ENCODE peak calls at places on chromosomes 13 and 19, in seven cellular contexts. V is HCT116; S is adipocyte; Z is mammary epithelial cell; O is CD8-positive, alpha-beta memory T cell; B is IMR-90; T is psoas muscle. P is an unnamed sample.

GRCh38 chr19:14114854-14115253 is 2.7 kb downstream of the PRKACA start:
- DNase-seq in V (no peak), S (peak), Z (no peak), O (peak), B (no peak), T (peak), P (peak)

GRCh38 chr13:112966776-112967175 is 2.2 kb upstream of the MCF2L start:
- DNase-seq in V (no peak), S (no peak), Z (no peak), O (no peak), B (no peak), T (no peak), P (no peak)

GRCh38 chr13:31101511-31102170 is 60.1 kb downstream of the HSPH1 start:
- DNase-seq in V (no peak), S (no peak), Z (no peak), O (no peak), B (no peak), T (no peak), P (no peak)

GRCh38 chr19:3573162-3573857 is 566 bp downstream of the HMG20B start:
- DNase-seq in V (no peak), S (peak), Z (no peak), O (no peak), B (no peak), T (peak), P (peak)

GRCh38 chr13:30806784-30807183 is 71.4 kb downstream of the ALOX5AP start:
- DNase-seq in V (no peak), S (peak), Z (peak), O (no peak), B (peak), T (no peak), P (peak)

GRCh38 chr13:112783946-112784500 is 94.2 kb downstream of the ATP11A start:
- DNase-seq in V (no peak), S (no peak), Z (no peak), O (no peak), B (no peak), T (no peak), P (no peak)

GRCh38 chr13:108433976-108434375 is 164.5 kb downstream of the TNFSF13B start:
- DNase-seq in V (no peak), S (no peak), Z (peak), O (no peak), B (no peak), T (no peak), P (no peak)

GRCh38 chr19:16611121-16611520 is 16.9 kb downstream of the MED26 start:
- DNase-seq in V (no peak), S (no peak), Z (no peak), O (no peak), B (no peak), T (no peak), P (no peak)

GRCh38 chr19:2600914-2601870 is 101.3 kb downstream of the GNG7 start:
- DNase-seq in V (no peak), S (no peak), Z (no peak), O (no peak), B (no peak), T (no peak), P (no peak)

GRCh38 chr19:49861541-49862410 is 5.6 kb downstream of the PNKP start:
- DNase-seq in V (no peak), S (no peak), Z (no peak), O (no peak), B (no peak), T (no peak), P (no peak)

GRCh38 chr13:94708971-94709614 is 3.3 kb downstream of the SOX21 start:
- DNase-seq in V (no peak), S (no peak), Z (no peak), O (no peak), B (no peak), T (no peak), P (no peak)

GRCh38 chr13:85261757-85262346 is 537.4 kb downstream of the SLITRK6 start:
- DNase-seq in V (no peak), S (peak), Z (no peak), O (no peak), B (peak), T (no peak), P (no peak)

GRCh38 chr19:12891553-12892021 is 627 bp downstream of the GCDH start:
- DNase-seq in V (no peak), S (no peak), Z (no peak), O (no peak), B (no peak), T (no peak), P (no peak)

GRCh38 chr19:49514151-49514550 is 1.7 kb downstream of the FCGRT start:
- DNase-seq in V (no peak), S (no peak), Z (no peak), O (no peak), B (no peak), T (no peak), P (no peak)

GRCh38 chr13:114115191-114115671 is 17.2 kb downstream of the RASA3 start:
- DNase-seq in V (no peak), S (no peak), Z (peak), O (no peak), B (peak), T (peak), P (peak)

GRCh38 chr13:98285852-98286594 is 109.0 kb upstream of the RNF113B start:
- DNase-seq in V (no peak), S (no peak), Z (no peak), O (no peak), B (no peak), T (no peak), P (no peak)

GRCh38 chr13:44298314-44298713 is 75.3 kb upstream of the SERP2 start:
- DNase-seq in V (no peak), S (no peak), Z (no peak), O (no peak), B (peak), T (no peak), P (peak)

GRCh38 chr13:72489751-72490150 is 237.7 kb downstream of the MZT1 start:
- DNase-seq in V (no peak), S (no peak), Z (no peak), O (no peak), B (no peak), T (no peak), P (no peak)

GRCh38 chr19:33098023-33098652 is 17.2 kb downstream of the GPATCH1 start:
- DNase-seq in V (no peak), S (no peak), Z (peak), O (no peak), B (no peak), T (no peak), P (no peak)

GRCh38 chr19:51123381-51124186 is 1.1 kb upstream of the SIGLEC9 start:
- DNase-seq in V (no peak), S (no peak), Z (no peak), O (peak), B (no peak), T (no peak), P (no peak)

GRCh38 chr13:33285420-33286124 is at the start of gene STARD13:
- DNase-seq in V (peak), S (peak), Z (peak), O (no peak), B (peak), T (peak), P (peak)

DNA sequence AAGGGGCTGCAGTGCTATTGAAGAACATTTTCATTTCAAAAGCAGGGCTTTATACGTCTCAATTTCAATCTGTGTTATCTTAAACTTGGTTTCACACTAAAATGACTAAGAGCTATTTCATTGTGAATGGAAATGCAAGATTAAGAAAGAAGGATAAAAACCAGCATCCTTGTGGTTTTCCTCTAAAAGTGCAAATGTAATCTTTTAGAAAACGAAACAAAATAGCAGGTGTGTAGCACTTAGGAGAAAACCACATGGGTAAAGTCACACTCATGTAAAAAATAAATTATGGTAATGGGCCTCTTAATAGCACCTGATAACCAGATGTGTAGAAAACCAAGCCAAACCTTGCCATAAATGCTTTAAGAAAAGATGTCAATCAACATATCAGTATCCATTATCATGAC is 397.8 kb downstream of the GPC6 start:
- DNase-seq in V (no peak), S (peak), Z (no peak), O (no peak), B (no peak), T (no peak), P (no peak)
- H3K4me3 ChIP-seq in V (no peak), S (no peak), Z (no peak), O (no peak), B (no peak), T (no peak), P (no peak)

GRCh38 chr13:20173121-20173746 is 12.4 kb upstream of the GJA3 start:
- DNase-seq in V (no peak), S (no peak), Z (no peak), O (no peak), B (peak), T (no peak), P (peak)

GRCh38 chr13:20175406-20175794 is 14.5 kb upstream of the GJA3 start:
- DNase-seq in V (no peak), S (no peak), Z (no peak), O (no peak), B (no peak), T (no peak), P (no peak)

GRCh38 chr13:20175907-20176652 is 15.2 kb upstream of the GJA3 start:
- DNase-seq in V (no peak), S (no peak), Z (no peak), O (no peak), B (no peak), T (no peak), P (no peak)

GRCh38 chr13:20177049-20177831 is 15.5 kb downstream of the GJB2 start:
- DNase-seq in V (no peak), S (no peak), Z (no peak), O (no peak), B (no peak), T (no peak), P (no peak)

DNA sequence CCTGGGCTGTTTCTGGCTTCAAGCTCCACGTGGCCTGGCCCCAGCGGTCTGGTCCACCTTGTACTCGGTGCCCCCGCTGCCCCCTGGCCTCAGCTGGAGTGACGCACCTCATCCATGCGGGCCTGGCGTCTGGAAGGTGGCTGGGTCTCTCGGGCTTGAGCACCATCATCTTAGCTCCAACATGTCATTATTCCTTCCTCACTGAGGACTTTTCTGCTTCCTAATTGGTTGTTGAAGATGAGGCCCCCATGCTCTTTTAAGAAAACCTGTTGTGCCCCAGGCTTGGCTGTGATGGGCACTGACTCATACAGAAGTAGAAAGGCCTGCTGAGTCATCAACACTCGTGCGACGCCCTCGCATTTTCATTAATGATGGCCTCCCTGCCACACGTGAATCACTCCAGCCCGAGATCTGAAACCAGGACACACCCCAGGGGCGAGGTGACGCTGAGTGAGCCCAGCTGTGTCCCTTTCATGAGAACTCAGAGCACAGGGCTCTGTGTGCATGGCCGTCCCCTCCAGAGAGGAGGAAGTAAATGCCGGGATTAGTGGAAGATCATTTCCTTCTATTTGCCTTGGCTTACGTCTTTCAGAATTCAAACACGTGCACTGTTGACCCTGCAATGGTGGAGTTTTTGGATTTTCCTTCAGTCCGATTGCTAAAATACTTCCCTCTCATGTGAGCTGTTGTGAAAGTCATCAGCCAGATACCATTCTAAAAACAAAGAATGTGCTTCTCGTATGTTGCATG is 14.0 kb upstream of the GJA3 start:
- DNase-seq in V (peak), S (peak), Z (peak), O (no peak), B (peak), T (peak), P (peak)
- H3K4me3 ChIP-seq in V (peak), S (peak), Z (no peak), O (no peak), B (no peak), T (no peak), P (peak)

DNA sequence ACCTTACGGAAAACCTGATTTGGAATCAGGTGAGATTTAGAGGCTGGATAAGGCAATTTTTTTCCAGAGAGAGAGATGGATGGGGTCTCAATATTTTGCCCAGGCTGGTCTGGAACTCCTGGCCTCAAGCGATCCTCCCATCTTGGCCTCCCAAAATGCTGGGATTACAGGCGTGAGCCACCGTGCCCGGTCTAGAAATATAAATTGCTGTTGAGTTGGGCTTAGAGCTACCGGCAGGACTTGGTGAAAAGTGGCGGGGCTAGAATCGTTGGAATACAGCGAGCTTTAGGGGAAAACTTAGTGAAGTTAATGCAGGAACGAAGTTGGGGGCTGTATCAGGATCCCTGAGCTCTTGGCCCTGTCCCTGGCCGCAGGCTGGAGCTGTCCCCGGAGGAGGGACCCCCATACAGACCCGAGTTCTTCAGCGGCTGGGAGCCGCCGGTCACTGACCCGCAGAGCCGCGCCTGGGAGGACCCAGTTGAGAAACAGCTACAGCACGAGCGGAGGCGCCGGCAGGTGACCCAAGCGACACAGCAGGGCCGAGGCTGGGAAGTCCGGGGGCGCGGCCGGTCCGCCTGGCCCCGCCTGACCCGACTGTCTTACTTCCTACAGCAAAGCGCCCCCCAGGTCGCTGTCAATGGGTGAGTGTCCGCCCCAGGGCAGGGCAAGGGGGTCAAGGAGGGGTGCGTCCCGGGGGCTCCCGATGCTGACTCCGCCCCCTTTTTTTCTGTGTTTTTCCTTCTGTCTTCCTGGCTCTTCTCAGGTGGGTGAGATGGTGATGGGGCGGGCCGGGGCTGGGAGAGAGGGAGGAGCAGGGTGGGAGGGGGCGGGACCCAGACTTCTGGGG is 7.6 kb downstream of the EPS8L1 start:
- DNase-seq in V (no peak), S (no peak), Z (no peak), O (no peak), B (no peak), T (no peak), P (no peak)
- H3K4me3 ChIP-seq in V (no peak), S (no peak), Z (no peak), O (no peak), B (no peak), T (no peak), P (no peak)

GRCh38 chr13:106299616-106300015 is 235.8 kb downstream of the EFNB2 start:
- DNase-seq in V (no peak), S (peak), Z (no peak), O (no peak), B (no peak), T (no peak), P (no peak)
- H3K4me3 ChIP-seq in V (no peak), S (no peak), Z (no peak), O (no peak), B (no peak), T (no peak), P (no peak)

DNA sequence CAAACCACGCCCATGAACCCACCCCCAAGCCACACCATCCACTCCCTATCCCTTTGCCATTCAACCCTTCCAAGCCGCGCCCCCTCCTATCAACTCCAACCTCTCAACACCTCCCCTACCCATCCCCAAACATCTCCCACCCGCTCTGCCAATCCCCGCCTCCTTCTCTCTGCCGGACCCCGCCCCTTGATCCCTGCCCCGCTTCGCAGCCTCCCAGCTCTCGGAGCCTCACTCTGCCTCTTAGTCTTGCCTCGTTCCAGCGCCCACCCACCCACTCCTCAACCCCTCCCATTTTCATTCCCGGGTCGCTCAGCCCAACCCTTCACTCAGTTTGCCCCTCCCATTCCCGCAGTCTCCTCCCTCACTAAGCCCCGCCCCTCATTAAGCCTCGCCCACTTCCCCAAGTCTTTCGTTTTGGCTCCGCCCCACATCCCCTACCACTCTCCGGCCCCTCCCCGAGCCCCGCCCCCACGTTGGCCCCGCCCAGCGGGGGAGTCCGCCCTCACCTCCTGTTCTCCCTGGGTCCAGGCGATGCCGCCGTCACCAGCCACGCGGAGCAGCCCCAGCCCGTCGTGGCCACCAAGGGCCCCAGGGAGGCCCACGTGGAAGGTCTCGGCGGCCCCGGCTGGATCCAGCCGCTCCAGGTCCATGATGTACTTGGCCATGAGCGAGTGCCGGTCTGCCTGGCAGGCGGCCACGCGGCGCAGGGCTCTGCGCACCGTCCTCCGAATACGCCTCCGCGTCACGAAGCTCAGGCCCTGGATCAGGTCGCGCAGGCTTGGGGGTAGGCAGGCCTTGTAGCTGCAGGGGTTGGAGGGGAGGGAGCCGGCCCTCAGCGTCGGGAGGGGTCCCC is 5.7 kb downstream of the JAK3 start:
- DNase-seq in V (peak), S (peak), Z (peak), O (no peak), B (peak), T (peak), P (peak)
- H3K4me3 ChIP-seq in V (peak), S (peak), Z (no peak), O (no peak), B (peak), T (peak), P (peak)

GRCh38 chr13:80235131-80235530 is 105.8 kb downstream of the SPRY2 start:
- DNase-seq in V (no peak), S (no peak), Z (no peak), O (no peak), B (no peak), T (no peak), P (peak)

GRCh38 chr13:80239116-80239515 is 101.8 kb downstream of the SPRY2 start:
- DNase-seq in V (no peak), S (no peak), Z (no peak), O (no peak), B (no peak), T (no peak), P (no peak)

GRCh38 chr13:80237646-80238045 is 103.3 kb downstream of the SPRY2 start:
- DNase-seq in V (no peak), S (peak), Z (no peak), O (no peak), B (peak), T (no peak), P (peak)

GRCh38 chr13:80239571-80240255 is 101.2 kb downstream of the SPRY2 start:
- DNase-seq in V (no peak), S (peak), Z (no peak), O (no peak), B (peak), T (no peak), P (no peak)

DNA sequence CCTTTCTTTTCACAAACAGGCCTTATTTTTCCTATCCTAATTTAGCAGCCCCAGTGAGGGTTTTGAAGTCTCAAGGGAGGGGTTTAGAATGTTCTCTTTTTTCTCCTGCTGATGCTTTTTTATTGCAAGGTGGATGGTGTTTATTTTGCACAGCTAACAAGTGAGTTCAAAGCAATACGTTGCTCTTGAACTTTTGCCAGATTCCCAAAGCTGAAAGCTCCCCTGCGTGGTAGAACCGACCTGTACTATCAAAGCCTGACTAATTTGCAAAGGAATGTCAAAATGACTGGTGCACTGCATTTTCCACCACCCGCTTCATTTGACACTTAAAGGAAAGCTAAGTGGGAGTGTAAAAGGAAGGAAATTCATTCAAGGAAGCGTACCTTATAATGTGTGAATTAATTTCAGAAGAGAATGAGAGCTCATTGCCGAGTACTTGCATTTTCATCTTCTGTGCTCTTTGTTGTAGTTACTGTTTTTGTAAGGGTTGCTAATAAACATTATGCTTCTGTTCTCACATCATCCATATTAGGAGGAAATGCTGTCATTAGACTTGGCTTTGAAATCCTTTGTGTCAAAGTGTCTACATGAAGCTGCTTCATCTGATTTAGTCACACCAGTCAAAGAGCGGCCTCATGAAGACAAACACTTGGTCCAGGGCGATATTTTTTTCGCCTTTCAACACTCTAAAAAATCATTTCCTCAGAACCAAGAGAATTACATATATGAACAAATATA is 105.2 kb downstream of the SPRY2 start:
- DNase-seq in V (no peak), S (no peak), Z (peak), O (no peak), B (no peak), T (no peak), P (no peak)
- H3K4me3 ChIP-seq in V (no peak), S (no peak), Z (no peak), O (no peak), B (no peak), T (no peak), P (no peak)

P was measured in foreskin fibroblast.